ENCODE peak calls at places on chromosomes 2 and 18, in seven cellular contexts. K is ovary; T is CD8-positive, alpha-beta memory T cell; V is OCI-LY7; I is left ventricle myocardium inferior; A is right cardiac atrium; P is heart left ventricle. F is an unnamed sample.
A peak's percentile ranks its signal among the peaks of the same experiment; 100 is the strongest.

GRCh38 chr2:186848873-186849578 is at the start of gene ZSWIM2:
- DNase-seq in K (peak; percentile 59), T (no peak), V (no peak), I (peak; percentile 36), A (peak; percentile 85), P (peak; percentile 72), F (peak; percentile 3)

GRCh38 chr2:73838889-73839539 is 10.3 kb downstream of the STAMBP start:
- DNase-seq in K (no peak), T (no peak), V (no peak), I (no peak), A (no peak), P (no peak), F (no peak)

GRCh38 chr18:47321815-47322214 is 70.4 kb upstream of the SKOR2 start:
- DNase-seq in K (no peak), T (no peak), V (no peak), I (no peak), A (no peak), P (no peak), F (no peak)

GRCh38 chr2:208103616-208104015 is 20.7 kb downstream of the CRYGD start:
- DNase-seq in K (no peak), T (no peak), V (no peak), I (no peak), A (no peak), P (no peak), F (no peak)

GRCh38 chr2:9675369-9676351 is 44.9 kb upstream of the YWHAQ start:
- DNase-seq in K (no peak), T (no peak), V (no peak), I (no peak), A (no peak), P (no peak), F (no peak)

GRCh38 chr2:177464549-177464948 is 72.0 kb downstream of the AGPS start:
- DNase-seq in K (no peak), T (no peak), V (no peak), I (no peak), A (no peak), P (no peak), F (no peak)

GRCh38 chr2:128187032-128187654 is 96.1 kb downstream of the UGGT1 start:
- DNase-seq in K (no peak), T (no peak), V (no peak), I (no peak), A (peak; percentile 49), P (no peak), F (no peak)

GRCh38 chr18:70720607-70721006 is 431.8 kb downstream of the SOCS6 start:
- DNase-seq in K (no peak), T (no peak), V (no peak), I (no peak), A (no peak), P (no peak), F (no peak)

GRCh38 chr2:217695033-217695520 is 307.7 kb downstream of the TNS1 start:
- DNase-seq in K (no peak), T (no peak), V (no peak), I (no peak), A (no peak), P (no peak), F (no peak)

GRCh38 chr18:12645751-12646203 is 12.1 kb downstream of the SPIRE1 start:
- DNase-seq in K (no peak), T (no peak), V (no peak), I (peak; percentile 55), A (peak; percentile 50), P (no peak), F (no peak)

GRCh38 chr2:134232461-134232860 is 21.4 kb upstream of the MGAT5 start:
- DNase-seq in K (no peak), T (no peak), V (peak; percentile 59), I (no peak), A (no peak), P (no peak), F (peak; percentile 62)

GRCh38 chr2:26666671-26667070 is 25.5 kb upstream of the CIB4 start:
- DNase-seq in K (no peak), T (no peak), V (no peak), I (no peak), A (no peak), P (no peak), F (no peak)

GRCh38 chr2:232615339-232615738 is 18.1 kb upstream of the EFHD1 start:
- DNase-seq in K (no peak), T (no peak), V (no peak), I (no peak), A (no peak), P (no peak), F (no peak)

GRCh38 chr2:27191107-27191829 is 20.6 kb upstream of the ATRAID start:
- DNase-seq in K (peak; percentile 63), T (peak; percentile 20), V (peak; percentile 89), I (no peak), A (peak; percentile 64), P (no peak), F (peak; percentile 58)

GRCh38 chr2:205914198-205914597 is 171.8 kb downstream of the INO80D start:
- DNase-seq in K (no peak), T (no peak), V (no peak), I (no peak), A (no peak), P (no peak), F (no peak)

GRCh38 chr18:6781846-6782245 is 52.3 kb downstream of the ARHGAP28 start:
- DNase-seq in K (no peak), T (no peak), V (no peak), I (no peak), A (no peak), P (no peak), F (no peak)

GRCh38 chr2:234178309-234179030 is 128.0 kb downstream of the SPP2 start:
- DNase-seq in K (no peak), T (no peak), V (no peak), I (no peak), A (peak; percentile 51), P (no peak), F (no peak)

GRCh38 chr2:219631925-219632757 is 4.7 kb downstream of the SLC4A3 start:
- DNase-seq in K (peak; percentile 47), T (no peak), V (no peak), I (no peak), A (peak; percentile 64), P (no peak), F (no peak)

GRCh38 chr2:63056309-63057065 is 5.9 kb downstream of the OTX1 start:
- DNase-seq in K (no peak), T (no peak), V (no peak), I (peak; percentile 30), A (peak; percentile 67), P (peak; percentile 70), F (no peak)

GRCh38 chr18:74023220-74023619 is 124.4 kb downstream of the FBXO15 start:
- DNase-seq in K (no peak), T (no peak), V (no peak), I (no peak), A (no peak), P (no peak), F (no peak)

GRCh38 chr2:191265311-191266170 is 20.3 kb downstream of the MYO1B start:
- DNase-seq in K (peak; percentile 27), T (no peak), V (no peak), I (peak; percentile 18), A (peak; percentile 67), P (no peak), F (no peak)

GRCh38 chr2:149017116-149017985 is 21.1 kb upstream of the LYPD6B start:
- DNase-seq in K (peak; percentile 74), T (peak; percentile 60), V (peak; percentile 84), I (peak; percentile 56), A (peak; percentile 89), P (no peak), F (peak; percentile 77)

DNA sequence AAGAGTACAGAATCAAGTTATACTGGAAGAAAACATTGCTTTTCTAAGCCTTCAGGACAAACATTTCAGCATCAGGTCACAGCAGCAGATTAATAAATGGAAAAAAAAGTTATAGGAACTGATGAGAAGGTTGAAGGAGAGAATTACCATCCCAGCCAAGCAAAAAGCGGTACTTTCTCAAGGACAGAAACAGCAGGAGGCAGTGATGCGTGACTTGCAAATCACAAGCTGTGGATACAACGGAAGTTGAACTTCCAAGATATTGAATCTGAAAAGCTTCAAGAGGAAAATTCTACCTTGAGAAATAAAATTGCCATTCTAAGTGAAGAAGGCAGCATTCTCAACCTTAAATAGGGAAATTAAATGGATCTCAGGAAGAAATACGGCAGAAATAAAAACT is 18.5 kb upstream of the SERPINB12 start:
- DNase-seq in K (no peak), T (no peak), V (peak; percentile 2), I (no peak), A (no peak), P (no peak), F (no peak)
- H3K27ac ChIP-seq in K (no peak overlapping the region), T (no peak overlapping the region), V (no peak overlapping the region), I (no peak overlapping the region), A (no peak overlapping the region), P (no peak overlapping the region), F (no peak overlapping the region)

DNA sequence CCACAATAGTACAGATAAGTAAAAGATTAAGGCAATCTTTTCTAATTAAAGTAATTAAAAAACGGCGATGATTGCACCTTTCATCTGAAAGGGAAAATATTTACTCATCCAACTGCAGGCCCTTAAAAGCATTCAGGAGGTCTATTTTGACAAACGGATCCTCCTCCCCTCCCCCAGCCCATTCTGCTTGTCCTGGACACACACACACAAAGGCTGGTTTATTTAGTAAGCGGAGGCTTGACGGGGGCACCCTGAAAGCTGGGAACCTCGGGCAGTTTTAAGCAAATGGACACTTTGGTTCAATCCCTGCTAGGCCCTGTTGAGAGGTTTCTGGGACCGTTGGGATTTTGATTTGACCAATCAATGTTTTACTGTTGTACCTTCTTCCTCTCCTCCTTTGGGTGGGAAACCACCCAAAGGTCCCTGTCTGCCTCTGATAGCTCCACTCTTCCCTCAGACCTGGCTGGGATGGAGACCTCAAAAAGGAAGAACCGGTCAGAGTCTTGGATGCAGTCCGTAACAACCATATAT is 135.8 kb upstream of the HAAO start:
- DNase-seq in K (peak; percentile 27), T (no peak), V (no peak), I (no peak), A (peak; percentile 67), P (no peak), F (no peak)
- H3K27ac ChIP-seq in K (peak overlapping the region; percentile 74), T (peak overlapping the region; percentile 73), V (no peak overlapping the region), I (peak overlapping the region; percentile 92), A (peak overlapping the region; percentile 96), P (peak overlapping the region; percentile 80), F (no peak overlapping the region)

DNA sequence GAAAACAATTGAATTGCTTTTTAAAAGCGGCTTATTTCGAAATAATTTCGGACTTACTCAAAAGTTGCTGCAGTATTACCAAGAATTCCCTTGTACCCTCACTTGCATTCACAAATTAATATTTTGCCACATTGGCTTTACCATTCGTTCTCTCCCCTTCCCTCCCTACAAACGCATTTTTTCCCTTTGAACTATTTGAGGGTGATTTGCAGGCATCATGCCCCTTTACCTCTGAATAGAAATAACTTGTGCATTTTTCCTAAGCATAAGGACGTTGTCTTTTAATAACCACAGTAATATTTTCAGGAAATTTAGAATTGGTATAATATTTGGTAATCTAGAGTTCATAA is 613 bp downstream of the CCDC138 start:
- DNase-seq in K (no peak), T (no peak), V (no peak), I (no peak), A (no peak), P (no peak), F (no peak)
- H3K27ac ChIP-seq in K (no peak overlapping the region), T (peak overlapping the region; percentile 80), V (peak overlapping the region; percentile 67), I (no peak overlapping the region), A (no peak overlapping the region), P (no peak overlapping the region), F (peak overlapping the region; percentile 83)

DNA sequence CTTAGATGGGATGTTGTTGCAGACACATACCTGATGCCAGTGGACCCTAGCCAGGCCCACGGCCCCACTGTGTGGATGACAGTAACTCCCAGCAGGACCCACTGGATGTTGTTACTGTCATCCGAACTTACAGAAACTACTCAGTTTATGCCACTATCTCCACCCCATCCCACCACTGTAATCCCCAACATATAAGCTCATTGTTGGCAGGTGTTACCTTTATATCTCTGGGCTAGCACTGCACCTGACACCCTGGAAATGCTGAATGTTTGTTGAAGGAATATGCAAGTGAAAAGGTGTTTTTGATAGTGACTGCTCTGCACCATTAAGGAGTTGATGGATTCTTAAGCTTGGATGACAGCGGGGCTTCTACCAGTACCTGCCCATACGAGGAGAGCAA is 133.5 kb upstream of the ASB18 start:
- DNase-seq in K (no peak), T (no peak), V (no peak), I (no peak), A (no peak), P (no peak), F (no peak)
- H3K27ac ChIP-seq in K (no peak overlapping the region), T (no peak overlapping the region), V (no peak overlapping the region), I (no peak overlapping the region), A (no peak overlapping the region), P (no peak overlapping the region), F (no peak overlapping the region)